ENCODE peak calls at places on chromosome 18, in seven cellular contexts. One of them, this sample, is unnamed.

GRCh38 chr18:70419526-70419925 is 130.7 kb downstream of the SOCS6 start:
- DNase-seq in K562: no peak
- DNase-seq in SK-N-SH: no peak
- DNase-seq in HCT116: no peak
- DNase-seq in H1: no peak
- DNase-seq in HepG2: no peak
- DNase-seq in GM12878: no peak
- DNase-seq in this sample: no peak

GRCh38 chr18:48228841-48229240 is 180.3 kb downstream of the ZBTB7C start:
- DNase-seq in K562: no peak
- DNase-seq in SK-N-SH: peak
- DNase-seq in HCT116: no peak
- DNase-seq in H1: no peak
- DNase-seq in HepG2: no peak
- DNase-seq in GM12878: no peak
- DNase-seq in this sample: no peak

GRCh38 chr18:58662118-58662517 is 9.1 kb upstream of the MALT1 start:
- DNase-seq in K562: no peak
- DNase-seq in SK-N-SH: no peak
- DNase-seq in HCT116: no peak
- DNase-seq in H1: no peak
- DNase-seq in HepG2: no peak
- DNase-seq in GM12878: peak
- DNase-seq in this sample: no peak

GRCh38 chr18:74951165-74951760 is 257.7 kb downstream of the PTGR3 start:
- DNase-seq in K562: no peak
- DNase-seq in SK-N-SH: no peak
- DNase-seq in HCT116: no peak
- DNase-seq in H1: no peak
- DNase-seq in HepG2: peak
- DNase-seq in GM12878: peak
- DNase-seq in this sample: no peak

GRCh38 chr18:56574827-56575226 is 63.6 kb downstream of the TXNL1 start:
- DNase-seq in K562: no peak
- DNase-seq in SK-N-SH: no peak
- DNase-seq in HCT116: no peak
- DNase-seq in H1: no peak
- DNase-seq in HepG2: no peak
- DNase-seq in GM12878: no peak
- DNase-seq in this sample: no peak

GRCh38 chr18:13608791-13609552 is 117.4 kb downstream of the FAM210A start:
- DNase-seq in K562: no peak
- DNase-seq in SK-N-SH: no peak
- DNase-seq in HCT116: no peak
- DNase-seq in H1: no peak
- DNase-seq in HepG2: no peak
- DNase-seq in GM12878: no peak
- DNase-seq in this sample: no peak

GRCh38 chr18:3726241-3726951 is 276.4 kb downstream of the TGIF1 start:
- DNase-seq in K562: no peak
- DNase-seq in SK-N-SH: no peak
- DNase-seq in HCT116: no peak
- DNase-seq in H1: no peak
- DNase-seq in HepG2: no peak
- DNase-seq in GM12878: no peak
- DNase-seq in this sample: no peak

GRCh38 chr18:42274488-42275137 is 319.6 kb downstream of the PIK3C3 start:
- DNase-seq in K562: no peak
- DNase-seq in SK-N-SH: peak
- DNase-seq in HCT116: no peak
- DNase-seq in H1: no peak
- DNase-seq in HepG2: peak
- DNase-seq in GM12878: no peak
- DNase-seq in this sample: no peak

GRCh38 chr18:6476201-6476600 is 61.5 kb upstream of the L3MBTL4 start:
- DNase-seq in K562: no peak
- DNase-seq in SK-N-SH: peak
- DNase-seq in HCT116: no peak
- DNase-seq in H1: no peak
- DNase-seq in HepG2: no peak
- DNase-seq in GM12878: no peak
- DNase-seq in this sample: no peak

GRCh38 chr18:79680100-79680879 is 687 bp downstream of the CTDP1 start:
- DNase-seq in K562: peak
- DNase-seq in SK-N-SH: peak
- DNase-seq in HCT116: no peak
- DNase-seq in H1: no peak
- DNase-seq in HepG2: peak
- DNase-seq in GM12878: no peak
- DNase-seq in this sample: peak

GRCh38 chr18:8800445-8800844 is 95.1 kb downstream of the MTCL1 start:
- DNase-seq in K562: no peak
- DNase-seq in SK-N-SH: no peak
- DNase-seq in HCT116: peak
- DNase-seq in H1: peak
- DNase-seq in HepG2: no peak
- DNase-seq in GM12878: no peak
- DNase-seq in this sample: peak

GRCh38 chr18:8799593-8799992 is 94.2 kb downstream of the MTCL1 start:
- DNase-seq in K562: no peak
- DNase-seq in SK-N-SH: no peak
- DNase-seq in HCT116: no peak
- DNase-seq in H1: no peak
- DNase-seq in HepG2: no peak
- DNase-seq in GM12878: no peak
- DNase-seq in this sample: no peak

GRCh38 chr18:8797206-8797605 is 91.8 kb downstream of the MTCL1 start:
- DNase-seq in K562: no peak
- DNase-seq in SK-N-SH: no peak
- DNase-seq in HCT116: no peak
- DNase-seq in H1: no peak
- DNase-seq in HepG2: peak
- DNase-seq in GM12878: no peak
- DNase-seq in this sample: no peak

GRCh38 chr18:8800041-8800441 is 94.7 kb downstream of the MTCL1 start:
- DNase-seq in K562: no peak
- DNase-seq in SK-N-SH: no peak
- DNase-seq in HCT116: no peak
- DNase-seq in H1: no peak
- DNase-seq in HepG2: no peak
- DNase-seq in GM12878: no peak
- DNase-seq in this sample: no peak

GRCh38 chr18:8798996-8799395 is 93.6 kb downstream of the MTCL1 start:
- DNase-seq in K562: no peak
- DNase-seq in SK-N-SH: peak
- DNase-seq in HCT116: no peak
- DNase-seq in H1: no peak
- DNase-seq in HepG2: no peak
- DNase-seq in GM12878: no peak
- DNase-seq in this sample: no peak
- TF ChIP-seq JUND in K562: no peak
- TF ChIP-seq JUND in SK-N-SH: no peak
- TF ChIP-seq JUND in HCT116: no peak
- TF ChIP-seq JUND in H1: no peak
- TF ChIP-seq JUND in HepG2: no peak
- TF ChIP-seq JUND in GM12878: no peak
- TF ChIP-seq JUND in this sample: no peak

GRCh38 chr18:21293479-21293878 is 51.4 kb downstream of the GREB1L start:
- DNase-seq in K562: no peak
- DNase-seq in SK-N-SH: no peak
- DNase-seq in HCT116: no peak
- DNase-seq in H1: no peak
- DNase-seq in HepG2: no peak
- DNase-seq in GM12878: no peak
- DNase-seq in this sample: no peak

GRCh38 chr18:21296045-21296444 is 54.0 kb downstream of the GREB1L start:
- DNase-seq in K562: no peak
- DNase-seq in SK-N-SH: no peak
- DNase-seq in HCT116: no peak
- DNase-seq in H1: no peak
- DNase-seq in HepG2: no peak
- DNase-seq in GM12878: no peak
- DNase-seq in this sample: no peak

GRCh38 chr18:21289843-21290242 is 47.8 kb downstream of the GREB1L start:
- DNase-seq in K562: no peak
- DNase-seq in SK-N-SH: no peak
- DNase-seq in HCT116: no peak
- DNase-seq in H1: no peak
- DNase-seq in HepG2: no peak
- DNase-seq in GM12878: no peak
- DNase-seq in this sample: no peak

GRCh38 chr18:21295101-21295500 is 53.1 kb downstream of the GREB1L start:
- DNase-seq in K562: no peak
- DNase-seq in SK-N-SH: no peak
- DNase-seq in HCT116: no peak
- DNase-seq in H1: no peak
- DNase-seq in HepG2: no peak
- DNase-seq in GM12878: no peak
- DNase-seq in this sample: no peak

GRCh38 chr18:21291106-21291505 is 49.1 kb downstream of the GREB1L start:
- DNase-seq in K562: no peak
- DNase-seq in SK-N-SH: no peak
- DNase-seq in HCT116: no peak
- DNase-seq in H1: no peak
- DNase-seq in HepG2: no peak
- DNase-seq in GM12878: no peak
- DNase-seq in this sample: peak
- TF ChIP-seq JUND in K562: no peak
- TF ChIP-seq JUND in SK-N-SH: no peak
- TF ChIP-seq JUND in HCT116: no peak
- TF ChIP-seq JUND in H1: no peak
- TF ChIP-seq JUND in HepG2: no peak
- TF ChIP-seq JUND in GM12878: no peak
- TF ChIP-seq JUND in this sample: no peak

GRCh38 chr18:35611518-35611917 is 30.0 kb downstream of the GALNT1 start:
- DNase-seq in K562: no peak
- DNase-seq in SK-N-SH: peak
- DNase-seq in HCT116: no peak
- DNase-seq in H1: no peak
- DNase-seq in HepG2: no peak
- DNase-seq in GM12878: no peak
- DNase-seq in this sample: no peak

GRCh38 chr18:35610724-35611123 is 29.2 kb downstream of the GALNT1 start:
- DNase-seq in K562: no peak
- DNase-seq in SK-N-SH: no peak
- DNase-seq in HCT116: no peak
- DNase-seq in H1: no peak
- DNase-seq in HepG2: no peak
- DNase-seq in GM12878: no peak
- DNase-seq in this sample: no peak

GRCh38 chr18:35605686-35606417 is 24.3 kb downstream of the GALNT1 start:
- DNase-seq in K562: no peak
- DNase-seq in SK-N-SH: no peak
- DNase-seq in HCT116: no peak
- DNase-seq in H1: no peak
- DNase-seq in HepG2: no peak
- DNase-seq in GM12878: no peak
- DNase-seq in this sample: no peak

GRCh38 chr18:35610089-35610488 is 28.5 kb downstream of the GALNT1 start:
- DNase-seq in K562: no peak
- DNase-seq in SK-N-SH: no peak
- DNase-seq in HCT116: no peak
- DNase-seq in H1: no peak
- DNase-seq in HepG2: no peak
- DNase-seq in GM12878: no peak
- DNase-seq in this sample: peak

DNA sequence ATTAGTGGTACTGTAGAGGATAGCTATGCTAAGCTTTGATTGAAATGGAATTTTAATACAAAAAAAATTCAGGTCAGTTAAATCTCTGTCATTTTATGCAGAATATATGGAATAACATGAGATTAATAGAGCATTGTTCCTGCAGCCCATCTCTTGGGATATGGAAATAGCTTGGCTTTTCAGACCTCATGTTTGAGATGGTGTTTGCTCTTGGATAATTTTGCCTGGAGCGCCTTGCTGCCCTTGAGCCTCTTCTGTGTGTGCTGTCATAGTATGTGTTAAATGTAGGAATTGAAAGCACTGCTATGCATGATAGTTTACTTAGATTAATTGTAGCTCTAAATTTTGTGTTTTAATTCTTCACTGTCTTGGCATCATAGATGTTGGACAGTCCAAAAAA is 27.7 kb downstream of the GALNT1 start:
- DNase-seq in K562: no peak
- DNase-seq in SK-N-SH: no peak
- DNase-seq in HCT116: no peak
- DNase-seq in H1: no peak
- DNase-seq in HepG2: no peak
- DNase-seq in GM12878: no peak
- DNase-seq in this sample: no peak
- TF ChIP-seq JUND in K562: no peak
- TF ChIP-seq JUND in SK-N-SH: no peak
- TF ChIP-seq JUND in HCT116: no peak
- TF ChIP-seq JUND in H1: no peak
- TF ChIP-seq JUND in HepG2: no peak
- TF ChIP-seq JUND in GM12878: no peak
- TF ChIP-seq JUND in this sample: no peak

DNA sequence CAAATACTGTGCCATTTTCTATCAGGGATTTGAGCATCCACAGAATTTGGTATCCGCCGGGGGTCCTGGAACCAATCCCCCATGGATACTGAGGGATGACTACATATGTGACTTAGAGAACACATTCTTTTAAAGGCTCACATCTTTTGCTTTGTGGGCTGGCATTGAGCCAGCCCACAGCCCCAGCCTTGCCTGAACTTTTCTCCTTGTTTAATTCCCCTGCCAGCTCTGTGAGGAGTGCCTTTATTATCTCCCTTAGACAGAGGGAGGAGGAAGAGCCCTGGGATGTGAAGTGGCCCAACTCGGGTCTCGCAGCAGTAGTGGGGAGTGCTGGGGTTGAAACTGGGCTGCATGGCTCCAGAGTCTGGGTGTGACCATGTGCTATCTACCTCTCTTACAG is 7.6 kb downstream of the TTC39C start:
- DNase-seq in K562: no peak
- DNase-seq in SK-N-SH: no peak
- DNase-seq in HCT116: no peak
- DNase-seq in H1: no peak
- DNase-seq in HepG2: no peak
- DNase-seq in GM12878: no peak
- DNase-seq in this sample: no peak
- TF ChIP-seq JUND in K562: no peak
- TF ChIP-seq JUND in SK-N-SH: no peak
- TF ChIP-seq JUND in HCT116: no peak
- TF ChIP-seq JUND in H1: no peak
- TF ChIP-seq JUND in HepG2: no peak
- TF ChIP-seq JUND in GM12878: no peak
- TF ChIP-seq JUND in this sample: no peak

GRCh38 chr18:11676867-11677266 is 12.2 kb upstream of the GNAL start:
- DNase-seq in K562: peak
- DNase-seq in SK-N-SH: no peak
- DNase-seq in HCT116: no peak
- DNase-seq in H1: no peak
- DNase-seq in HepG2: no peak
- DNase-seq in GM12878: no peak
- DNase-seq in this sample: no peak
- TF ChIP-seq JUND in K562: peak
- TF ChIP-seq JUND in SK-N-SH: no peak
- TF ChIP-seq JUND in HCT116: no peak
- TF ChIP-seq JUND in H1: no peak
- TF ChIP-seq JUND in HepG2: no peak
- TF ChIP-seq JUND in GM12878: no peak
- TF ChIP-seq JUND in this sample: no peak

This sample was measured in T47D.